ENCODE peak calls at places on chromosome 10, in ten cellular contexts. Z is AG04450; X is ovary; S is tibial nerve; Q is PC-3; G is CD4-positive, CD25-positive, alpha-beta regulatory T cell; H is GM23248; A is CD8-positive, alpha-beta T cell; O is H1; Y is A549. P is an unnamed sample.

GRCh38 chr10:12412671-12413368 is 63.5 kb downstream of the CAMK1D start:
- DNase-seq in Z (no peak), A (peak), X (no peak), G (peak), O (no peak), Q (no peak), S (no peak), Y (no peak), H (no peak), P (no peak)

GRCh38 chr10:27998954-27999275 is at the start of gene ODAD2:
- DNase-seq in Z (no peak), H (no peak), X (no peak), G (no peak), O (no peak), A (no peak), Y (no peak), Q (peak), S (no peak), P (no peak)

GRCh38 chr10:88045544-88046415 is 182.4 kb downstream of the PTEN start:
- DNase-seq in A (no peak), O (no peak), S (peak), X (no peak), Q (no peak), Y (no peak), G (no peak), Z (no peak), H (no peak), P (no peak)

GRCh38 chr10:104300002-104300735 is 31.2 kb downstream of the GSTO2 start:
- DNase-seq in G (no peak), X (peak), S (no peak), Q (peak), O (no peak), A (no peak), H (peak), Z (peak), Y (no peak), P (no peak)

GRCh38 chr10:71433983-71434744 is 37.4 kb downstream of the CDH23 start:
- DNase-seq in G (no peak), O (no peak), A (no peak), Y (no peak), X (no peak), S (no peak), H (no peak), Z (no peak), Q (no peak), P (no peak)

GRCh38 chr10:84818956-84819355 is 490.6 kb downstream of the CCSER2 start:
- DNase-seq in O (no peak), G (no peak), S (no peak), Z (no peak), X (no peak), H (no peak), Q (no peak), A (no peak), Y (no peak), P (no peak)

GRCh38 chr10:50392426-50392825 is 141.1 kb upstream of the ASAH2 start:
- DNase-seq in Z (no peak), S (no peak), O (no peak), Q (no peak), G (no peak), Y (no peak), H (no peak), X (no peak), A (no peak), P (no peak)

GRCh38 chr10:11197854-11198253 is 180.2 kb downstream of the CELF2 start:
- DNase-seq in Y (no peak), S (no peak), H (no peak), Q (no peak), A (no peak), Z (no peak), G (no peak), O (no peak), X (no peak), P (no peak)

GRCh38 chr10:87064651-87065050 is 30.0 kb downstream of the GLUD1 start:
- DNase-seq in H (no peak), Y (no peak), G (no peak), X (no peak), Q (no peak), Z (no peak), O (no peak), A (no peak), S (no peak), P (peak)

GRCh38 chr10:42654419-42654818 is 16.0 kb upstream of the ZNF33B start:
- DNase-seq in Q (no peak), S (no peak), X (no peak), Y (no peak), A (no peak), H (no peak), Z (no peak), G (no peak), O (no peak), P (no peak)

GRCh38 chr10:46033602-46034011 is 3.2 kb upstream of the NCOA4 start:
- DNase-seq in G (no peak), Y (no peak), A (no peak), O (no peak), X (no peak), Z (peak), H (peak), S (no peak), Q (peak), P (no peak)

GRCh38 chr10:103967433-103968142 is 648 bp downstream of the SLK start:
- DNase-seq in Z (no peak), O (no peak), Y (peak), H (peak), S (no peak), A (peak), X (no peak), G (peak), Q (peak), P (no peak)

GRCh38 chr10:279655-280054 is 144.4 kb downstream of the ZMYND11 start:
- DNase-seq in Y (no peak), G (no peak), S (no peak), O (no peak), H (no peak), X (no peak), A (no peak), Q (no peak), Z (no peak), P (no peak)

GRCh38 chr10:91410638-91411367 is 659 bp downstream of the HECTD2 start:
- DNase-seq in H (peak), Q (peak), Y (peak), Z (no peak), O (no peak), G (peak), X (no peak), S (no peak), A (no peak), P (no peak)

GRCh38 chr10:121165276-121165675 is 314.1 kb downstream of the WDR11 start:
- DNase-seq in Z (no peak), O (no peak), Q (peak), S (no peak), Y (no peak), X (no peak), A (no peak), G (no peak), H (no peak), P (no peak)

GRCh38 chr10:124524991-124525653 is 63.5 kb downstream of the LHPP start:
- DNase-seq in Q (peak), A (no peak), Y (no peak), H (peak), O (no peak), X (no peak), Z (no peak), S (no peak), G (no peak), P (no peak)

GRCh38 chr10:101629781-101630419 is 41.8 kb downstream of the DPCD start:
- DNase-seq in O (no peak), G (no peak), S (no peak), Q (no peak), Z (no peak), A (no peak), Y (no peak), X (no peak), H (no peak), P (peak)

GRCh38 chr10:127715782-127716378 is 21.1 kb upstream of the FOXI2 start:
- DNase-seq in H (peak), G (peak), S (no peak), O (no peak), Q (peak), Z (no peak), A (no peak), Y (no peak), X (no peak), P (no peak)

GRCh38 chr10:63446716-63447440 is 18.9 kb downstream of the JMJD1C start:
- DNase-seq in H (no peak), O (no peak), S (no peak), Y (no peak), G (no peak), A (no peak), Z (no peak), X (no peak), Q (no peak), P (no peak)

DNA sequence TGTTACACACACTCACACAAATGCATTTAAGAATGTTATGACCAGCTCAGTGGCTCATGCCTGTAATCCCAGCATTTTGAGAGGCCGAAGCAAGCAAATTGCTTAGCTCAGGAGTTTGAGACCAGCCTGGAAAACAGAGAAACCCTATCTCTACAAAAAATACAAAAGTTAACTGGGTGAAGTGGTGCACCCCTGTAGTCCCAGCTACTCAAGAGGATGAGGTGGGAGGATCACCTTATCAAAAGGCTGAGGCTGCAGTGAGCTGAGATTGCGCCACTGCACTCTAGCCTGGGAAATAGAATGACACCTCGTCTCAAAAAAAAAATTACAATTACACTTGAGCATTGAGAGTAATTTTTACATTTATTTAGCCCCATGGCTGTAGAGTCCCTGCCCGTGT is 121.8 kb downstream of the CUBN start:
- DNase-seq in S (no peak), A (no peak), Y (no peak), H (no peak), Q (no peak), O (no peak), Z (no peak), G (no peak), X (no peak), P (no peak)
- H3K27ac ChIP-seq in S (peak), A (no peak), Y (no peak), H (no peak), Q (no peak), O (no peak), Z (peak), G (no peak), X (peak), P (no peak)

GRCh38 chr10:132572545-132572937 is 35.0 kb downstream of the INPP5A start:
- DNase-seq in A (no peak), G (no peak), O (no peak), S (no peak), H (peak), Y (peak), X (no peak), Z (no peak), Q (peak), P (no peak)
- H3K4me3 ChIP-seq in A (no peak), G (no peak), O (no peak), S (no peak), H (no peak), Y (no peak), X (no peak), Z (no peak), Q (peak), P (no peak)

DNA sequence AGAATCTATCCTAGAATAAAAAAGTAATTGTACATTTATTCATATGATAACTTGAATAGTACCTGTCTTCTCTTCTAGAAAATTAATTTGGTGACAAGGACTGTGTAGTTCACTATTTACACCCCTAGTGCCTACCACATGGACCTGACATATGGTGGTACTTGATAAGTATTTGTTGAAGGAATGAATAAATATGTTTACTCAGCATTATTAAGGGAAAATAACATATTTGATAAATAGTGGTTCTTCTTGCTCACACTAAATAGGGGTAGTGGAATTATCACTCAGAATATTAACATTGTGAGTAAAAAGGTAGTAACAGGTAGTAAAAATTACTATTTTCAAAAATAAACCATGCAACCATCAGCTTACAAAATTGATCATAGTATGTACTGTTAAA is 2.8 kb downstream of the SHTN1 start:
- DNase-seq in A (no peak), G (no peak), O (no peak), S (no peak), Z (no peak), Q (no peak), X (no peak), Y (no peak), H (no peak), P (no peak)
- H3K27ac ChIP-seq in A (no peak), G (no peak), O (no peak), S (no peak), Z (no peak), Q (no peak), X (no peak), Y (no peak), H (no peak), P (peak)

DNA sequence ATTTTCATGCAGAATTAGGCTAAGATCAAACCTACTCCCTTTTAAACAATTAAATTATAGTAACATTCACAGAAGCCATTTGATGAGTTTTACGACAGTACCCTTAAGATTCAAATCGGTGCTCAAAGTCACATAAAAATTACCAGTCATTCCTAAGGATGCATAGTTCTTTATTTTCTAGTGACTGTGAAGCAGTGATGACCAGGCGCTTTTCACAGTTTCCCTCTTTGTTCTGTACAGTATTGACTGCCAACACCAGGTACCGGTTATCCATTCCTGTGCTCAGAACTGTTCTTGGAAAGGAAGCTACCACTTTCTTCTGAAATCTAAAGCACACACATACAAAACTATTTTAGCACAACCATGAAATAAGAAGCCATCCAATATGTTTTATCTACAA is 1.9 kb downstream of the DNA2 start:
- DNase-seq in Q (no peak), G (no peak), X (no peak), Y (no peak), A (no peak), S (no peak), Z (no peak), H (no peak), O (no peak), P (no peak)
- H3K4me3 ChIP-seq in Q (peak), G (no peak), X (no peak), Y (no peak), A (no peak), S (no peak), Z (no peak), H (peak), O (no peak), P (no peak)

DNA sequence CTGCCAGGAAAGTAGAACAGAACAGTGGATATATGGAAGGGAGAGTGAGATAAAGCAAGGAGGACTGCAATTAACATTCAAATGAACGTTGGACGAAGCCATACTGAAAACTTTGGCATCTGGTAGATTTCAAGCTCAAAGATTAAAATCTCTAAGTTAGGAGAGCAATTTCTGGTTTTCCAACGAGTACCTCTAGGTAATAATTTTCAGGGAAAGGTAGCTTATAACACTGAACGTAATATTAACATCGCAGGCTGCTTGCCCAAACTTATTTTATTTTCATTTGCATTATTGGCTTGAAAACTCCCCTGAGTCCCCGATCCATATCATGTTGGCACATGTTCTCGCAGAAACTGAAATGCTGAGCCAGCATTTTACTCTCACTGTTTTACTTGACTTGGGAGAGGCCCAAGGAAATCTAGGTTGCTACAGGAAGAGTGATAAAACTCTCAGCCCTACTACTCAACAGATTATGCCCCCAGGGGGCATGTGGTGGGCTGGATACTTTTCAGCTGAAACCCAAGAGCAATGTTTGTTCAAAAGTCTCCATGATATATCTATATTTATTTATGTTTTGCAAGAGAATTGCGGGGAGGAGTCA is 183.6 kb upstream of the HABP2 start:
- DNase-seq in Y (no peak), O (no peak), S (no peak), A (no peak), G (no peak), Z (no peak), X (no peak), H (no peak), Q (no peak), P (no peak)
- H3K27ac ChIP-seq in Y (no peak), O (no peak), S (no peak), A (no peak), G (no peak), Z (no peak), X (no peak), H (no peak), Q (no peak), P (no peak)

P was measured in dorsolateral prefrontal cortex.